ENCODE peak calls at places on chromosomes 13 and 19, in ten cellular contexts. I, N, A, H, W, C, J, Z, V and F are unnamed samples.

GRCh38 chr19:46180701-46181385 is 32.8 kb downstream of the IGFL2 start:
- DNase-seq in W (no peak), I (no peak), V (peak; percentile 74), J (no peak), Z (no peak), C (no peak), A (no peak), H (peak; percentile 30), N (no peak), F (no peak)

GRCh38 chr13:41284512-41285288 is 21.3 kb upstream of the MTRF1 start:
- DNase-seq in A (no peak), H (peak; percentile 71), J (no peak), C (no peak), V (peak; percentile 45), Z (no peak), I (no peak), W (peak; percentile 2), N (no peak), F (peak; percentile 83)

GRCh38 chr19:43776285-43776684 is 4.5 kb downstream of the KCNN4 start:
- DNase-seq in J (peak; percentile 74), H (no peak), Z (peak; percentile 37), V (peak; percentile 46), C (no peak), W (peak; percentile 71), A (no peak), N (no peak), I (no peak), F (no peak)

GRCh38 chr19:9847087-9847671 is 12.1 kb downstream of the PIN1 start:
- DNase-seq in V (peak; percentile 41), H (peak; percentile 78), A (no peak), I (no peak), Z (no peak), N (peak; percentile 9), C (peak; percentile 72), J (peak; percentile 37), W (peak; percentile 47), F (peak; percentile 97)

GRCh38 chr13:23871616-23872220 is 17.5 kb downstream of the MIPEP start:
- DNase-seq in C (no peak), V (no peak), A (peak; percentile 21), Z (no peak), J (no peak), W (no peak), I (no peak), N (no peak), H (no peak), F (no peak)

GRCh38 chr13:20190481-20191310 is 2.0 kb downstream of the GJB2 start:
- DNase-seq in I (no peak), Z (no peak), V (no peak), J (no peak), N (no peak), A (no peak), H (no peak), C (no peak), W (no peak), F (peak; percentile 45)

GRCh38 chr13:114044486-114044885 is 70.6 kb upstream of the C13orf46 start:
- DNase-seq in I (no peak), V (no peak), H (no peak), N (no peak), C (no peak), Z (no peak), A (no peak), W (no peak), J (no peak), F (no peak)

GRCh38 chr19:40285353-40286234 is 449 bp upstream of the AKT2 start:
- DNase-seq in H (peak; percentile 97), Z (peak; percentile 96), A (peak; percentile 99), V (peak; percentile 98), I (peak; percentile 99), N (peak; percentile 94), W (peak; percentile 97), J (peak; percentile 98), C (peak; percentile 99), F (peak; percentile 97)

GRCh38 chr13:114313061-114313860 is 1.0 kb upstream of the CHAMP1 start:
- DNase-seq in Z (peak; percentile 51), I (no peak), H (no peak), J (peak; percentile 52), V (peak; percentile 6), W (peak; percentile 54), A (no peak), N (no peak), C (no peak), F (no peak)

GRCh38 chr19:39532233-39533002 is at the start of gene EID2B:
- DNase-seq in V (peak; percentile 92), C (peak; percentile 95), N (peak; percentile 90), Z (peak; percentile 93), H (peak; percentile 89), I (peak; percentile 95), J (peak; percentile 92), W (peak; percentile 95), A (peak; percentile 99), F (peak; percentile 83)

GRCh38 chr19:53612762-53613526 is 18.9 kb upstream of the DPRX start:
- DNase-seq in V (peak; percentile 86), J (no peak), W (no peak), I (no peak), N (no peak), Z (no peak), A (no peak), H (no peak), C (peak; percentile 82), F (no peak)

GRCh38 chr13:112582305-112582704 is 5.6 kb downstream of the TUBGCP3 start:
- DNase-seq in Z (no peak), A (no peak), W (no peak), C (no peak), J (no peak), N (no peak), V (no peak), H (no peak), I (no peak), F (no peak)

GRCh38 chr13:113855931-113856715 is 7.8 kb downstream of the GAS6 start:
- DNase-seq in H (no peak), A (no peak), N (no peak), W (no peak), V (no peak), J (no peak), I (no peak), C (no peak), Z (peak; percentile 8), F (no peak)

GRCh38 chr19:33400856-33401682 is 27.6 kb downstream of the CEBPG start:
- DNase-seq in J (no peak), N (no peak), W (no peak), Z (no peak), C (no peak), A (no peak), V (no peak), I (no peak), H (no peak), F (no peak)

GRCh38 chr19:11377237-11377636 is 2.8 kb downstream of the SWSAP1 start:
- DNase-seq in C (no peak), A (no peak), V (peak; percentile 14), N (no peak), J (no peak), W (peak; percentile 40), H (peak; percentile 93), Z (no peak), I (no peak), F (no peak)

GRCh38 chr13:35797946-35798345 is 321.5 kb upstream of the MAB21L1 start:
- DNase-seq in J (no peak), Z (no peak), C (no peak), A (no peak), I (no peak), W (no peak), N (no peak), H (no peak), V (no peak), F (no peak)

GRCh38 chr13:79527698-79528097 is 46.7 kb downstream of the NDFIP2 start:
- DNase-seq in H (no peak), J (no peak), C (no peak), V (no peak), Z (no peak), W (no peak), A (no peak), I (no peak), N (no peak), F (no peak)

GRCh38 chr19:24127601-24128000 is 40.6 kb downstream of the ZNF254 start:
- DNase-seq in C (no peak), J (no peak), W (no peak), I (no peak), N (no peak), V (no peak), H (no peak), Z (no peak), A (no peak), F (no peak)

GRCh38 chr13:84810781-84811180 is 928.5 kb upstream of the SLITRK1 start:
- DNase-seq in N (no peak), A (no peak), C (no peak), W (no peak), H (no peak), J (no peak), Z (no peak), I (no peak), V (no peak), F (no peak)

GRCh38 chr19:9043524-9043923 is 33.3 kb upstream of the MUC16 start:
- DNase-seq in W (no peak), J (no peak), V (peak; percentile 49), N (no peak), H (no peak), C (no peak), Z (no peak), I (no peak), A (no peak), F (no peak)

GRCh38 chr13:97161832-97162231 is 60.3 kb upstream of the MBNL2 start:
- DNase-seq in A (no peak), H (no peak), N (no peak), V (no peak), W (no peak), C (no peak), Z (no peak), J (no peak), I (no peak), F (no peak)

GRCh38 chr13:31885994-31886393 is 145.6 kb upstream of the FRY start:
- DNase-seq in W (no peak), H (no peak), Z (no peak), C (no peak), I (peak; percentile 36), N (no peak), A (no peak), V (no peak), J (no peak), F (no peak)

GRCh38 chr19:1472227-1473055 is 6.6 kb downstream of the C19orf25 start:
- DNase-seq in C (peak; percentile 10), A (no peak), N (no peak), V (no peak), Z (no peak), W (no peak), J (no peak), I (peak; percentile 21), H (no peak), F (no peak)